ENCODE peak calls at places on chromosomes 16 and 17, in ten cellular contexts. E, N, Q, R, J, B, V, W, I and K are unnamed samples.
A peak's percentile ranks its signal among the peaks of the same experiment; 100 is the strongest.

GRCh38 chr16:72921106-72921505 is 126.8 kb downstream of the ZFHX3 start:
- DNase-seq in E (no peak), N (no peak), Q (no peak), R (peak; percentile 13), J (no peak), B (no peak), V (no peak), W (no peak), I (no peak), K (no peak)

GRCh38 chr17:74677558-74678466 is 34.9 kb downstream of the CD300LF start:
- DNase-seq in E (peak; percentile 70), N (no peak), Q (peak; percentile 48), R (no peak), J (no peak), B (no peak), V (no peak), W (no peak), I (no peak), K (no peak)

GRCh38 chr17:49510059-49510719 is 15.1 kb downstream of the NGFR start:
- DNase-seq in E (no peak), N (no peak), Q (no peak), R (no peak), J (no peak), B (no peak), V (no peak), W (no peak), I (no peak), K (no peak)

GRCh38 chr17:79387783-79388182 is 223.1 kb downstream of the RBFOX3 start:
- DNase-seq in E (no peak), N (no peak), Q (no peak), R (no peak), J (no peak), B (no peak), V (no peak), W (no peak), I (no peak), K (no peak)

GRCh38 chr17:41547921-41548843 is 20.1 kb upstream of the KRT19 start:
- DNase-seq in E (peak; percentile 64), N (peak; percentile 92), Q (peak; percentile 98), R (peak; percentile 36), J (peak; percentile 86), B (peak; percentile 87), V (peak; percentile 89), W (peak; percentile 55), I (peak; percentile 85), K (peak; percentile 94)

GRCh38 chr17:60510031-60510430 is 16.0 kb downstream of the APPBP2 start:
- DNase-seq in E (no peak), N (no peak), Q (no peak), R (no peak), J (no peak), B (no peak), V (no peak), W (no peak), I (no peak), K (no peak)

GRCh38 chr16:85998868-85999729 is 100.1 kb downstream of the IRF8 start:
- DNase-seq in E (peak; percentile 33), N (peak; percentile 9), Q (no peak), R (no peak), J (no peak), B (no peak), V (no peak), W (no peak), I (no peak), K (no peak)

GRCh38 chr17:35373984-35374765 is 754 bp upstream of the SLFN11 start:
- DNase-seq in E (peak; percentile 80), N (peak; percentile 83), Q (peak; percentile 76), R (peak; percentile 39), J (peak; percentile 72), B (no peak), V (no peak), W (peak; percentile 23), I (peak; percentile 74), K (peak; percentile 81)

GRCh38 chr17:31802502-31802901 is 56.5 kb downstream of the COPRS start:
- DNase-seq in E (no peak), N (no peak), Q (no peak), R (no peak), J (peak; percentile 60), B (no peak), V (no peak), W (no peak), I (peak; percentile 52), K (no peak)

GRCh38 chr16:58225965-58226602 is 28.2 kb upstream of the CSNK2A2 start:
- DNase-seq in E (no peak), N (no peak), Q (no peak), R (no peak), J (no peak), B (no peak), V (no peak), W (no peak), I (no peak), K (no peak)

GRCh38 chr16:59729613-59730012 is 995.5 kb upstream of the GOT2 start:
- DNase-seq in E (no peak), N (no peak), Q (no peak), R (no peak), J (no peak), B (no peak), V (no peak), W (no peak), I (no peak), K (no peak)
- H3K9me3 ChIP-seq in E (no peaks in the 10 kb centered on the region), N (no peaks in the 10 kb centered on the region), Q (no peaks in the 10 kb centered on the region), R (no peaks in the 10 kb centered on the region), J (peaks cover 38% of the 10 kb centered on the region), B (no peaks in the 10 kb centered on the region), V (no peaks in the 10 kb centered on the region), W (no peaks in the 10 kb centered on the region), I (no peaks in the 10 kb centered on the region), K (no peaks in the 10 kb centered on the region)

GRCh38 chr17:81551458-81552243 is 502 bp downstream of the FAAP100 start:
- DNase-seq in E (peak; percentile 71), N (no peak), Q (no peak), R (no peak), J (peak; percentile 68), B (no peak), V (no peak), W (no peak), I (peak; percentile 69), K (no peak)
- TF ChIP-seq CTCF in E (no peak), N (no peak), Q (no peak), R (no peak), J (no peak), B (no peak), V (no peak), W (no peak), I (no peak), K (no peak)

GRCh38 chr17:73064084-73064938 is 28.2 kb downstream of the SLC39A11 start:
- DNase-seq in E (no peak), N (no peak), Q (no peak), R (no peak), J (no peak), B (no peak), V (no peak), W (peak; percentile 48), I (no peak), K (peak; percentile 82)
- H3K9me3 ChIP-seq in E (no peaks in the 10 kb centered on the region), N (no peaks in the 10 kb centered on the region), Q (no peaks in the 10 kb centered on the region), R (no peaks in the 10 kb centered on the region), J (no peaks in the 10 kb centered on the region), B (no peaks in the 10 kb centered on the region), V (no peaks in the 10 kb centered on the region), W (no peaks in the 10 kb centered on the region), I (no peaks in the 10 kb centered on the region), K (no peaks in the 10 kb centered on the region)

GRCh38 chr17:7327501-7327900 is 1.6 kb downstream of the NEURL4 start:
- DNase-seq in E (no peak), N (no peak), Q (no peak), R (no peak), J (no peak), B (no peak), V (no peak), W (peak; percentile 13), I (no peak), K (no peak)

GRCh38 chr17:7328840-7329359 is at the start of gene NEURL4:
- DNase-seq in E (no peak), N (no peak), Q (peak; percentile 27), R (peak; percentile 38), J (no peak), B (no peak), V (no peak), W (no peak), I (peak; percentile 62), K (peak; percentile 79)

GRCh38 chr17:7328009-7328408 is 1.1 kb downstream of the NEURL4 start:
- DNase-seq in E (no peak), N (no peak), Q (no peak), R (no peak), J (no peak), B (no peak), V (no peak), W (no peak), I (no peak), K (no peak)

GRCh38 chr17:7330099-7331015 is 1.2 kb upstream of the NEURL4 start:
- DNase-seq in E (peak; percentile 97), N (peak; percentile 87), Q (peak; percentile 79), R (peak; percentile 75), J (peak; percentile 87), B (no peak), V (no peak), W (peak; percentile 68), I (peak; percentile 89), K (peak; percentile 89)

GRCh38 chr17:7329360-7330098 is 394 bp upstream of the NEURL4 start:
- DNase-seq in E (peak; percentile 100), N (peak; percentile 99), Q (peak; percentile 99), R (peak; percentile 96), J (peak; percentile 99), B (peak; percentile 95), V (peak; percentile 99), W (peak; percentile 99), I (peak; percentile 99), K (peak; percentile 99)
- TF ChIP-seq CTCF in E (no peak), N (no peak), Q (no peak), R (no peak), J (no peak), B (no peak), V (no peak), W (peak; percentile 1), I (no peak), K (no peak)

DNA sequence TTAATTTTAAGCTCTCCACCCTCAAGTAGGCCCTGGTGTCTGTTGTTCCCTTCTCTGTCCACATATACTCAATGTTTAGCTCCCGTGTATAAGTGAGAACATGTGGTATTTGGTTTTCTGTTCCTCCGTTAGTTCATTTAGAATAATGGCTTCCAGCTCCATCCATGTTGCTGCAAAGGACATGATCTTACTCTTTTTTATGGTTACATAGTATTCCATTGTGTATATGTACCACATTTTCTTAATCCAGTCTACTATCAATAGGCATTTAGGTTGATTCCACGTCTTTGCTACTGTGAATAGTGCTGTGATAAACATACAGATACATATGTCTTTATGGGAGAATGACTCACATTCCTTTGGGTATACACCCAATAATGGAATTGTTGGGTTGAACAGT is 111.4 kb upstream of the NACA2 start:
- DNase-seq in E (no peak), N (no peak), Q (no peak), R (no peak), J (no peak), B (no peak), V (no peak), W (no peak), I (no peak), K (no peak)
- H3K9me3 ChIP-seq in E (peaks cover 59% of the 10 kb centered on the region), N (peaks cover 7% of the 10 kb centered on the region), Q (no peaks in the 10 kb centered on the region), R (peaks cover 24% of the 10 kb centered on the region), J (peaks cover 33% of the 10 kb centered on the region), B (peaks cover 26% of the 10 kb centered on the region), V (peaks cover 3% of the 10 kb centered on the region), W (peaks cover 2% of the 10 kb centered on the region), I (no peaks in the 10 kb centered on the region), K (peaks cover 31% of the 10 kb centered on the region)